ENCODE peak calls at places on chromosomes 6 and 20, in ten cellular contexts. D, G, U, X, R, J, Y, B, O and C are unnamed samples.
A peak's percentile ranks its signal among the peaks of the same experiment; 100 is the strongest.

GRCh38 chr6:75852721-75853120 is 103.7 kb downstream of the MYO6 start:
- DNase-seq in D (no peak), G (no peak), U (no peak), X (no peak), R (peak; percentile 84), J (no peak), Y (no peak), B (no peak), O (peak; percentile 55), C (no peak)

GRCh38 chr6:10520468-10520867 is 683 bp upstream of the GCNT2 start:
- DNase-seq in D (no peak), G (no peak), U (no peak), X (no peak), R (no peak), J (no peak), Y (no peak), B (no peak), O (peak; percentile 16), C (no peak)

GRCh38 chr6:170545405-170545804 is 7.7 kb downstream of the PSMB1 start:
- DNase-seq in D (no peak), G (no peak), U (no peak), X (no peak), R (peak; percentile 41), J (no peak), Y (no peak), B (no peak), O (no peak), C (no peak)

GRCh38 chr6:31057426-31058003 is 47.2 kb downstream of the MUC22 start:
- DNase-seq in D (no peak), G (no peak), U (no peak), X (no peak), R (no peak), J (no peak), Y (no peak), B (no peak), O (no peak), C (no peak)

GRCh38 chr6:53437557-53438202 is 88.9 kb upstream of the ELOVL5 start:
- DNase-seq in D (peak; percentile 42), G (peak; percentile 64), U (no peak), X (no peak), R (peak; percentile 95), J (no peak), Y (peak; percentile 29), B (peak; percentile 8), O (peak; percentile 84), C (peak; percentile 50)

GRCh38 chr20:4113996-4114603 is 98.7 kb upstream of the RNF24 start:
- DNase-seq in D (no peak), G (no peak), U (no peak), X (no peak), R (no peak), J (no peak), Y (no peak), B (no peak), O (no peak), C (no peak)

GRCh38 chr6:45741437-45742166 is 274.1 kb downstream of the CLIC5 start:
- DNase-seq in D (no peak), G (peak; percentile 19), U (no peak), X (no peak), R (peak; percentile 75), J (peak; percentile 28), Y (no peak), B (no peak), O (no peak), C (no peak)

GRCh38 chr6:114342086-114342825 is 567 bp downstream of the HS3ST5 start:
- DNase-seq in D (peak; percentile 20), G (no peak), U (no peak), X (no peak), R (no peak), J (no peak), Y (no peak), B (no peak), O (no peak), C (peak; percentile 53)

GRCh38 chr6:162056745-162057144 is 670.8 kb downstream of the PRKN start:
- DNase-seq in D (peak; percentile 15), G (no peak), U (no peak), X (no peak), R (peak; percentile 49), J (peak; percentile 69), Y (peak; percentile 95), B (no peak), O (peak; percentile 74), C (no peak)

GRCh38 chr6:150894935-150895686 is 29.6 kb downstream of the MTHFD1L start:
- DNase-seq in D (no peak), G (no peak), U (no peak), X (no peak), R (peak; percentile 89), J (peak; percentile 26), Y (peak; percentile 32), B (peak; percentile 19), O (peak; percentile 60), C (peak; percentile 41)

GRCh38 chr6:44699082-44699481 is 311.6 kb downstream of the CDC5L start:
- DNase-seq in D (no peak), G (no peak), U (no peak), X (no peak), R (no peak), J (no peak), Y (no peak), B (no peak), O (no peak), C (no peak)

GRCh38 chr6:137927777-137928218 is 60.7 kb downstream of the TNFAIP3 start:
- DNase-seq in D (no peak), G (peak; percentile 61), U (no peak), X (peak; percentile 51), R (peak; percentile 52), J (no peak), Y (no peak), B (no peak), O (peak; percentile 14), C (no peak)

GRCh38 chr6:96760153-96760687 is 77.1 kb downstream of the GPR63 start:
- DNase-seq in D (no peak), G (peak; percentile 4), U (no peak), X (no peak), R (no peak), J (no peak), Y (no peak), B (no peak), O (no peak), C (no peak)

GRCh38 chr6:111572216-111572706 is 33.4 kb downstream of the TRAF3IP2 start:
- DNase-seq in D (no peak), G (no peak), U (no peak), X (no peak), R (no peak), J (no peak), Y (no peak), B (no peak), O (no peak), C (no peak)

GRCh38 chr20:48734104-48734749 is 93.6 kb downstream of the PREX1 start:
- DNase-seq in D (no peak), G (no peak), U (no peak), X (no peak), R (no peak), J (no peak), Y (no peak), B (no peak), O (no peak), C (no peak)

GRCh38 chr20:58714923-58715708 is 22.5 kb downstream of the NPEPL1 start:
- DNase-seq in D (peak; percentile 3), G (no peak), U (peak; percentile 5), X (peak; percentile 13), R (no peak), J (peak; percentile 18), Y (no peak), B (no peak), O (no peak), C (no peak)

DNA sequence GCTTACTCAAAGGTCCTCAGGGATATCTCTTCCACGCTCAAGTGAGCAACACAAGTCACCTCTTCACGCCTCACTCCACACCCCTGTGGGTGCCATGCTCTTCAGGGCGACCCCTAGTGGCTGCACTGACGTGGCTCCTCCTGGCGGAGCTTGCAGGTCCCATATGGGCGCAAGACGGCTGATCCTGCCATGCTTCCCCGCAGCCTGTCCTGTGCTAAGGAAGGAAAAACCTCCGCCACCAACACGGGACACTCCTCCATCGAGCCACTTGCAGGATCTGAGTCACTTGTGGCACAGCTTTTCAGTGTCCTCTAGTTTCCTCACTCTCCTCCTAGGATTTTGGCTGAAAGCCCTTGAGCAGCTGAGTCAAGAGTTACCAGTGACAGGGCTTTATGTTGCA is 90.7 kb downstream of the KHDC1L start:
- DNase-seq in D (peak; percentile 83), G (peak; percentile 23), U (no peak), X (peak; percentile 22), R (peak; percentile 58), J (no peak), Y (no peak), B (no peak), O (peak; percentile 33), C (peak; percentile 7)
- TF ChIP-seq CTCF in D (peak; percentile 71), G (peak; percentile 69), U (no peak), X (no peak), R (peak; percentile 76), J (no peak), Y (peak; percentile 50), B (no peak), O (peak; percentile 80), C (peak; percentile 36)

GRCh38 chr20:51244496-51244895 is 221.6 kb upstream of the KCNG1 start:
- DNase-seq in D (no peak), G (no peak), U (no peak), X (no peak), R (no peak), J (no peak), Y (no peak), B (no peak), O (no peak), C (no peak)
- TF ChIP-seq CTCF in D (no peak), G (no peak), U (no peak), X (no peak), R (no peak), J (no peak), Y (no peak), B (no peak), O (no peak), C (no peak)

DNA sequence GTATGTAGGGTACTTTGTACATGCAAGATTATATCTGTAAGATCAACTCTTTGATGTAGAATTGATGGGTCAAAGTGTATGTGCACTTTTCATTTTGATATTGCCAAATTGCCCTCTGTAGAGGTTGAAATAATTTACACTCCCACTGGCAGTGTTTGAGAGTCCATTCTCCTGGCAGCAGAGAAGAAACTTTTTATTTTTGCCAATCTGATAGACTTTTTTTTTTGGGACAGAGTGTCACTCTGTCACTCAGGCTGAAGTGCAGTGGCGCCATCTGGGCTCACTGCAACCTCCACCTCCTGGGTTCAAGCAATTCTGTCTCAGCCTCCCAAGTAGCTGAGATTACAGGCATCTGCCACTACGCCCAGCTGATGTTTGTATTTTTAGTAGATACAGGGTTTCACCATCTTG is 199.2 kb downstream of the ZFAND3 start:
- DNase-seq in D (no peak), G (no peak), U (no peak), X (no peak), R (no peak), J (no peak), Y (no peak), B (no peak), O (no peak), C (peak; percentile 4)
- TF ChIP-seq CTCF in D (no peak), G (no peak), U (no peak), X (no peak), R (no peak), J (no peak), Y (no peak), B (no peak), O (no peak), C (no peak)

DNA sequence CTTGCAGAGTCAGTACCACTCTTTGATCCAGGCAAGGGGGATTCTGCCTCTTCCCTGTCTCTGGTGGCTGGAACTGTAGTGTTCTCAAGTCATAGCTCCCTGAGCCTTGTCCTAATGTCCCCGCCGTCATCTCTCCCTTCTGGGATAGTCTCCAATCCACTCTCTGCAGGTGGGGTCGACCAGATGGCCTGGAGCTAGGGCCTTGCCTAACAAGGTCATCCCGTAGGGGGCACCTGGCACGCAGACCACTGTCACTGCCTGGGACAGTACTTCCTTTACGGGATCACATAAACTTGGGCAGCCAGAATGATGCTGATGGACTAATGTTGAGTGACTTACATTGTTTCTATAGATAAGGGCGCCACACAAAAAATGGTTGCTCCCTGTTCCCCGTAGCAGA is 118.9 kb upstream of the SLC22A23 start:
- DNase-seq in D (no peak), G (no peak), U (no peak), X (no peak), R (no peak), J (no peak), Y (no peak), B (no peak), O (no peak), C (no peak)
- TF ChIP-seq CTCF in D (no peak), G (no peak), U (no peak), X (no peak), R (no peak), J (no peak), Y (no peak), B (no peak), O (peak; percentile 4), C (no peak)